ENCODE peak calls at places on chromosomes 6 and 20, in nine cellular contexts. B is GM23338; Z is MM.1S; F is cardiac muscle cell; R is endothelial cell of umbilical vein; T is mammary epithelial cell; X is aorta; G is naive thymus-derived CD4-positive, alpha-beta T cell; L is ascending aorta. S is an unnamed sample.

GRCh38 chr6:142647436-142648389 is 297.3 kb downstream of the HIVEP2 start:
- DNase-seq in F (no peak), T (no peak), L (no peak), R (no peak), Z (no peak), B (peak; percentile 49), X (no peak), G (no peak), S (no peak)

GRCh38 chr6:110656492-110656891 is 158.8 kb downstream of the CDK19 start:
- DNase-seq in R (peak; percentile 71), B (peak; percentile 21), X (no peak), Z (no peak), G (no peak), L (no peak), T (peak; percentile 73), F (peak; percentile 22), S (no peak)

GRCh38 chr6:17212541-17213371 is 68.4 kb upstream of the RBM24 start:
- DNase-seq in X (peak; percentile 91), F (no peak), G (no peak), R (no peak), T (no peak), Z (no peak), L (peak; percentile 82), B (no peak), S (peak; percentile 60)

GRCh38 chr6:109052852-109053251 is 41.8 kb downstream of the SESN1 start:
- DNase-seq in L (no peak), X (no peak), B (no peak), Z (no peak), T (no peak), F (no peak), R (no peak), G (no peak), S (no peak)

GRCh38 chr6:67639161-67639560 is 995.9 kb upstream of the ADGRB3 start:
- DNase-seq in T (no peak), F (peak; percentile 81), Z (no peak), R (no peak), X (no peak), L (no peak), B (no peak), G (no peak), S (no peak)

GRCh38 chr20:5949943-5950270 is 426 bp downstream of the TRMT6 start:
- DNase-seq in G (no peak), F (no peak), Z (no peak), R (no peak), B (no peak), X (no peak), T (no peak), L (no peak), S (no peak)

GRCh38 chr20:8144282-8145245 is 12.5 kb downstream of the PLCB1 start:
- DNase-seq in Z (no peak), G (no peak), F (peak; percentile 91), R (peak; percentile 54), X (no peak), B (peak; percentile 8), T (peak; percentile 77), L (no peak), S (no peak)

GRCh38 chr6:53894086-53894485 is 99.3 kb downstream of the LRRC1 start:
- DNase-seq in G (no peak), Z (peak; percentile 94), L (no peak), B (no peak), X (no peak), F (peak; percentile 29), T (peak; percentile 79), R (no peak), S (no peak)

GRCh38 chr20:58883243-58883691 is 30.8 kb downstream of the GNAS start:
- DNase-seq in G (no peak), Z (no peak), B (peak; percentile 83), R (no peak), F (no peak), T (no peak), L (no peak), X (no peak), S (no peak)

GRCh38 chr6:118875672-118876071 is 18.3 kb upstream of the ASF1A start:
- DNase-seq in G (no peak), Z (no peak), R (no peak), L (no peak), B (no peak), F (no peak), T (no peak), X (no peak), S (no peak)

GRCh38 chr20:50346372-50347347 is 156.0 kb downstream of the CEBPB start:
- DNase-seq in B (no peak), Z (no peak), X (peak; percentile 94), R (peak; percentile 81), F (peak; percentile 94), L (peak; percentile 93), T (peak; percentile 66), G (no peak), S (peak; percentile 93)

GRCh38 chr6:169097336-169098052 is 156.2 kb downstream of the THBS2 start:
- DNase-seq in B (no peak), G (no peak), Z (no peak), L (no peak), X (no peak), R (no peak), F (peak; percentile 96), T (no peak), S (no peak)

GRCh38 chr6:129748212-129748900 is 38.4 kb upstream of the ARHGAP18 start:
- DNase-seq in R (peak; percentile 28), L (no peak), B (peak; percentile 58), F (peak; percentile 65), X (no peak), Z (peak; percentile 90), G (no peak), T (peak; percentile 70), S (no peak)

GRCh38 chr6:72464791-72465691 is 156.8 kb upstream of the KCNQ5 start:
- DNase-seq in Z (no peak), G (no peak), L (no peak), F (peak; percentile 57), T (peak; percentile 88), X (no peak), R (no peak), B (no peak), S (no peak)

GRCh38 chr20:10209091-10209490 is 9.5 kb upstream of the SNAP25 start:
- DNase-seq in T (no peak), Z (no peak), B (no peak), R (no peak), L (no peak), G (no peak), F (peak; percentile 18), X (no peak), S (no peak)

GRCh38 chr6:15400572-15401004 is 154.7 kb downstream of the JARID2 start:
- DNase-seq in L (no peak), B (peak; percentile 64), X (peak; percentile 79), T (no peak), R (peak; percentile 51), G (no peak), Z (no peak), F (peak; percentile 62), S (peak; percentile 66)

GRCh38 chr6:34916348-34916967 is 27.4 kb downstream of the ANKS1A start:
- DNase-seq in F (no peak), B (no peak), R (no peak), L (no peak), G (no peak), Z (no peak), T (no peak), X (no peak), S (no peak)

GRCh38 chr6:50958148-50958547 is 139.5 kb downstream of the TFAP2B start:
- DNase-seq in L (no peak), G (no peak), X (no peak), Z (no peak), T (no peak), R (no peak), F (no peak), B (no peak), S (no peak)

GRCh38 chr20:45456632-45457031 is 12.9 kb upstream of the WFDC2 start:
- DNase-seq in L (no peak), G (no peak), B (peak; percentile 82), Z (peak; percentile 46), T (peak; percentile 40), F (peak; percentile 17), R (peak; percentile 28), X (no peak), S (no peak)

DNA sequence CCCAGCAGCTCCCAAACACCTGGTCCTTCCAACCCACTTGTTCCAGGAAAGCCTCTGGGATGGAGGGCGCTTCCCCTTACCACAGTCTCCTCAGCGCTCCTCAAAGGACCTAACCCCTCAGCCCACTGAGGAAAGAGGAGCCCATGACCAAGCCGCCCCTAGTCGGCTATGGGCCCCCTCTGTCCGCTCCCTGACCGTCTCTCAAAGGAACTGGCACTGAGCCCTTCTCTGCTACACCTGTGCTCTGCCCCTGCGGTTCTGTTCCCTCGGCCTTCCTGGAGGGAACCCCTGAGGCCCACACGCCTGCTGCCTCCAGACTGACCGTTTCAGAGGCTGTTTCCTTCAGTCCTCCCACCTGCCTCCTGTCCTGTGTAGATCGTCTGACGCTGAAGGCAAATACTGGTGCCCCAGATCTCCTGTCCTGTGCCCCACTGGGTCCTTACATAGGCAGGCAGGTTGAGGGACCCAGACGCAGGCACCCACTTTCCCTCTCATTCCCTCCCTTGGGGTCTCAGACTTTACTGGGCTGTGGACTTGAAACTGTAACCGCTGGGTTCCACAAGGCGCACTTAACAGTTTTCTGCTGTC is 1.9 kb upstream of the SLC4A11 start:
- DNase-seq in Z (no peak), T (no peak), R (no peak), F (no peak), G (no peak), B (no peak), X (no peak), L (no peak), S (no peak)
- H3K4me3 ChIP-seq in Z (no peak overlapping the region), T (peak overlapping the region; percentile 82), R (no peak overlapping the region), F (no peak overlapping the region), G (no peak overlapping the region), B (peak overlapping the region; percentile 96), X (no peak overlapping the region), L (no peak overlapping the region), S (no peak overlapping the region)

GRCh38 chr20:38864662-38865061 is 59.2 kb downstream of the PPP1R16B start:
- DNase-seq in G (no peak), R (no peak), Z (no peak), B (no peak), T (no peak), X (no peak), L (no peak), F (no peak), S (no peak)
- H3K4me1 ChIP-seq in G (peaks cover 6% of the 10 kb centered on the region), R (peaks cover 7% of the 10 kb centered on the region), Z (peaks cover 34% of the 10 kb centered on the region), B (peaks cover 5% of the 10 kb centered on the region), T (no peaks in the 10 kb centered on the region), X (no peaks in the 10 kb centered on the region), L (no peaks in the 10 kb centered on the region), F (no peaks in the 10 kb centered on the region), S (peaks cover 5% of the 10 kb centered on the region)

DNA sequence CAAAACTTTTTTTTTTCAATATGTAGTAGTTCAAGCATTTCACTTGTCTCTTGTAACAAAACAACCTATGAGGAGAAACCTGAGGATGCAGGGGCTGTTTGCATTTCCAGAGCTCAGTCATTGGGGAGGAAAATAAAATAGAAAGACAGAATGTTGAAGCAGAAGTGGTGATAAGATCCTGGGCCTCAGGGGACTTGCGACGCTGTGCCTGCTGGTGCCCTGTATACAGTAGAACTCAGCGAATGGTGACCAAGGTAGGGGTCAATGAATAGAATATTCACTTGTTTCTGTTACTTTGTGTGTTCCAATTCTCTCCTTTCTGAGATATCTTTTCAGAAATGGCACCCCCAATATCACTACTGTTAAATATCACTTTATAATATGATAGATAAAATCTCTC is 271.6 kb downstream of the FARS2 start:
- DNase-seq in R (no peak), F (no peak), B (no peak), Z (no peak), G (no peak), X (no peak), T (no peak), L (no peak), S (no peak)
- H3K4me3 ChIP-seq in R (no peak overlapping the region), F (no peak overlapping the region), B (no peak overlapping the region), Z (no peak overlapping the region), G (no peak overlapping the region), X (no peak overlapping the region), T (no peak overlapping the region), L (no peak overlapping the region), S (no peak overlapping the region)

GRCh38 chr6:158654498-158654897 is 4.6 kb downstream of the SYTL3 start:
- DNase-seq in B (no peak), L (peak; percentile 79), F (peak; percentile 88), G (no peak), R (no peak), X (no peak), T (peak; percentile 20), Z (no peak), S (peak; percentile 87)
- H3K4me1 ChIP-seq in B (peaks cover 8% of the 10 kb centered on the region), L (no peaks in the 10 kb centered on the region), F (peaks cover 28% of the 10 kb centered on the region), G (peaks cover 51% of the 10 kb centered on the region), R (peaks cover 7% of the 10 kb centered on the region), X (no peaks in the 10 kb centered on the region), T (peaks cover 7% of the 10 kb centered on the region), Z (peaks cover 18% of the 10 kb centered on the region), S (peaks cover 28% of the 10 kb centered on the region)

S was measured in right atrium auricular region.